ENCODE peak calls at places on chromosomes 12 and 14, in nine cellular contexts. H is GM23248, N is SK-N-SH, G is HCT116, M is GM23338, T is hepatocyte, B is PC-3, L is OCI-LY7, O is MM.1S. W is an unnamed sample.

GRCh38 chr12:92928431-92928961 is 599 bp downstream of the EEA1 start:
- DNase-seq in G (no peak), L (peak; percentile 49), B (peak; percentile 15), O (no peak), M (no peak), N (peak; percentile 77), H (peak; percentile 75), T (peak; percentile 71), W (no peak)

GRCh38 chr12:84502907-84503787 is 409.5 kb downstream of the SLC6A15 start:
- DNase-seq in N (no peak), G (peak; percentile 42), H (peak; percentile 81), O (peak; percentile 60), M (peak; percentile 87), B (peak; percentile 89), L (peak; percentile 37), T (peak; percentile 74), W (peak; percentile 77)

GRCh38 chr14:66698503-66698902 is 190.6 kb downstream of the GPHN start:
- DNase-seq in L (no peak), T (no peak), M (no peak), N (no peak), B (no peak), G (no peak), H (no peak), O (no peak), W (no peak)

GRCh38 chr14:78005325-78005724 is 164.8 kb upstream of the NRXN3 start:
- DNase-seq in G (peak; percentile 81), B (peak; percentile 75), O (no peak), N (no peak), H (peak; percentile 78), L (no peak), M (no peak), T (peak; percentile 50), W (no peak)

GRCh38 chr12:29582156-29582555 is 84.7 kb upstream of the OVCH1 start:
- DNase-seq in H (no peak), O (no peak), B (no peak), N (no peak), G (no peak), L (no peak), T (no peak), M (no peak), W (no peak)

GRCh38 chr12:109252799-109253198 is 56.3 kb downstream of the FOXN4 start:
- DNase-seq in G (no peak), B (no peak), T (no peak), M (no peak), N (no peak), L (no peak), O (no peak), H (no peak), W (no peak)

GRCh38 chr14:94572637-94573303 is 8.5 kb upstream of the SERPINA5 start:
- DNase-seq in H (no peak), O (no peak), L (no peak), B (no peak), G (no peak), N (no peak), M (no peak), T (no peak), W (no peak)

GRCh38 chr12:32264995-32265394 is 134.4 kb upstream of the FGD4 start:
- DNase-seq in T (peak; percentile 20), G (no peak), N (no peak), M (no peak), L (peak; percentile 96), O (peak; percentile 77), B (no peak), H (peak; percentile 20), W (no peak)

GRCh38 chr12:153080-153746 is 60.7 kb downstream of the SLC6A12 start:
- DNase-seq in M (peak; percentile 90), T (peak; percentile 89), B (peak; percentile 63), N (peak; percentile 93), H (peak; percentile 73), L (peak; percentile 87), G (peak; percentile 56), O (peak; percentile 77), W (peak; percentile 89)

GRCh38 chr14:58584383-58584782 is 53.4 kb upstream of the DACT1 start:
- DNase-seq in O (no peak), B (no peak), L (no peak), M (no peak), G (no peak), N (no peak), H (peak; percentile 56), T (no peak), W (no peak)

GRCh38 chr14:72665259-72665658 is 228.6 kb downstream of the DPF3 start:
- DNase-seq in B (peak; percentile 99), G (peak; percentile 36), L (no peak), M (no peak), O (no peak), N (no peak), T (peak; percentile 33), H (peak; percentile 96), W (no peak)

GRCh38 chr12:99381992-99382391 is 265.6 kb upstream of the GARIN6 start:
- DNase-seq in O (no peak), L (no peak), M (no peak), G (no peak), H (peak; percentile 1), B (peak; percentile 25), N (no peak), T (no peak), W (no peak)

DNA sequence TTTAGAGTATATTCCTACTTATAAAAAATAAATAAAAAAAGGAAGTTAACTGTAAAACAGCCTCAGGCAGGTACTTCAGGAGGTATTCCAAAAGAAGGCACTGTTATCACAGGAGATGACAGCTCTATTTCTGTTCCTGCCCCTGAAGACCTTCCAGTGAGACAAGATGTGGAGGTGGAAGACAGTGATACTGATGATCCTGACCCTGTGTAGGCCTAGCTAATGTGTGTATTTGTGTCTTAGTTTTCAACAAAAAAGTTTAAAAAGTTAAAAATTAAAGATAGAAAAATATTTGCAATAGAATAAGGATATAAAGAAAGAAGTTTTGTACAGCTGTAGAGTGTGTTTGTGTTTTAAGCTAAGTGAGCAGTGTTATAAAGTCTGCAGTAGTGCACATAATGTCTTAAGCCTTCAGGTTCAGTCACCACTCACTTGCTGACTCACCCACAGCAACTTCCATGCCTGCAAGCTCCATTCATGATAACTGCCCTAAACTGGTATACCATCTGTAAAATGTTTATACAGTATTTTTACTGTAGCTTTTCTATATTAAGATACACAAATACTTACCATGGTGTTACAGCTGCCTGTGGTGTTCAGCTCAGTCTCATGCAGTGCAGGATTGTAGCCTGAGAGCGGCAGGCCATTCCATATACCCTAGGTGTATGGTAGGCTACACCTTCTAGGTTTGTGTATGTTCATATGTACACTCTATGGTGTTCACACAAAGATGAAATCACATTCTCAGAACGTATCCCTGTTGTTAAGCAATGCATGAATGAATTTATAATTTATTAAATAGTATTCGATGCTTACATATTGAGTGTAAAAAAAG is 121.1 kb downstream of the ANO6 start:
- DNase-seq in H (peak; percentile 90), O (peak; percentile 9), T (peak; percentile 46), N (no peak), G (no peak), L (no peak), M (no peak), B (peak; percentile 57), W (no peak)
- TF ChIP-seq EZH2phosphoT487 in H (no peak), O (no peak), T (no peak), N (no peak), G (no peak), L (no peak), M (no peak), B (no peak), W (no peak)

DNA sequence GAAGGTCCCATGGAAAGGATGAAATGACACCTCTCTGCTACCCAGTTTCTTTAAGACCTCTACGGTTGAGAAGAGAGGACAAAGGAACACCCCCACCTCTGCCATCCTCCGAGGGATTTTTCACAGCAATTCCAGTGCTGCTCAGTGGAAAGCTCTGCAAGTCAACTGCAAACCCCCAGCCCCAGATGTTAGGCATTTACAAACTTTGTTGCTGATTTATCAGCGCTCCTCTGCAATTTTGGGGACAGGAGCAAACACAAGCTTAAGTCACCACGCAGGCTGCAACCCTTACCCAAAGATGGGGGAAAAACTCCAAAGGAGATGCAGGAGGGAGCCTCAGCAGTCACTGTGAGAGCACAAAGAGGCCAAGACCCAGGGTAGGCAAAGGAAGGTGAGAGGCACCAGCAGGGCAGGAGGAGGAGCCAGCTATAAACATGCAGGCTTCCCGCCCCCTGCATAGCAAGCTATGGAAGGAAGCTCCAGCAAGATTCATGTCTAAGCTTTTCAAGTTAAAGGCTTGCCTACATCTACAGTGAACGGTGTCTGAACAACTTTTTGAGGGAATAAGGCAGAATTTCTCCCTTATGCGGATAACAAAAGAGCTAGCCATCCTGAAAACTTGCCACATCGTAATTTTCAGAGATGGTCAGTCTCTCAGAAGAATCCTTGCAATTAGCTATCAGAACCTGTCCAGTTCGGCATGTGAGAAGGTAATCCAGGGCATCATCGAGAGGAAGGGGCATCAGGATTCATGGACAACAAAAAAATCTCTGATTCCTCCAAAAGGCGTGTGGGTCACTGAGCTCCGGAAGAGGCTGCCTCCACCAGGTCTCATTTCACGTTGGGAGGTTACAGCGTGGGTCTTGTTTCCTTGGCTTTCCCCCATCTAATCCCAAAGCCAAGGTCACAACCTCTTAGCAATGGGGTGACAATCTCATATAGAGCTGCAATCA is 3.9 kb downstream of the CTDSP2 start:
- DNase-seq in M (peak; percentile 85), T (peak; percentile 61), L (peak; percentile 57), O (no peak), N (no peak), B (no peak), H (peak; percentile 66), G (no peak), W (peak; percentile 72)
- H3K27ac ChIP-seq in M (peak overlapping the region; percentile 82), T (peak overlapping the region; percentile 99), L (peak overlapping the region; percentile 30), O (no peak overlapping the region), N (no peak overlapping the region), B (no peak overlapping the region), H (peak overlapping the region; percentile 98), G (no peak overlapping the region), W (peak overlapping the region; percentile 49)

DNA sequence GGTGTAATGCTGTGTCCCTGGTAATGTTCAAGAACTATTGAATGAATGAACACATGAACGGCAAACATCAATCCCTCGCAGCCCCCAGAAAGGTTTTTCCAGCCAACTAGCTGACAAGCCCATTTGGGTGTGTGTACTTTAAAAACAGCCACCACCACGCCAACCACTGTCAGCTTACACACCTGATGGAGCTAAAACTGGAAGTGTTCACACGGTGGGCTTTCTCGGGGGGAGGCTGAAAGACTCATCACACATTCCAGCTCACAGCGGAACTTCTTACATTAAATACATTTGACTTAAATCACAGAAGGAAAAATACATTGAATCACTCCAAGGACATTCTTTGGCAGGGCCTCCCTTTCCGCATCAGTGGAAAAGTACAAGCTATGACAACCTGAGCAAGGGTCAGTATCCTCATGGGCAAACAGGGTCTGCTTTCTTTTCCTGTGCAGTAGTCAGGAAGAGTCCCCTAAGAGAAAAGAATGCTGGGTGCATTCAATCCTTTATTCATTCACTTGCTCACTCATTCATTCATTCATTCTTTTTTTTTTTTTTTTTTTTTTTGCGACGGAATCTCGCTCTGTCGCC is 31.0 kb upstream of the TC2N start:
- DNase-seq in L (no peak), M (no peak), N (no peak), O (no peak), B (no peak), H (peak; percentile 15), T (no peak), G (no peak), W (no peak)
- TF ChIP-seq EZH2phosphoT487 in L (no peak), M (no peak), N (no peak), O (no peak), B (no peak), H (no peak), T (no peak), G (no peak), W (no peak)

DNA sequence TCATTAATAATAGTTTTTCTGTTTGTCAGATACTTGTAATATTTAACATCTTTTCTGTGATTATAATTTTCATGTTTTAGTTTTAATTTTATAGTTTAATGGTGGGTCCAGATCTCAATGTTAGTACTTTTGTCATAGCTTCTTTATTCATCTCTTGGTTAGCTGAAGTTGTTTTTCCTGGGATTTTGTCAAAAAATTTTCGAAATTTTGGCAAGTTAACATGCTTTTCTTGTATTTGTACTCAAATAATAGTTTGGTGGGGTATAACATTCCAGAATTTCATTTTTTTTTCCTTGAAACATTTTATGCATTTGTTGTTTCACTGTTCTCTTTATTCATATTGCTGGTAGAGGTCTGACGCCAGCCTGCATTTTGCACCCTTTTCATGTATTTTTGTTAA is 45.5 kb downstream of the KTN1 start:
- DNase-seq in N (no peak), H (no peak), B (no peak), L (no peak), O (no peak), G (no peak), M (no peak), T (no peak), W (no peak)
- H3K27ac ChIP-seq in N (no peak overlapping the region), H (no peak overlapping the region), B (no peak overlapping the region), L (no peak overlapping the region), O (no peak overlapping the region), G (no peak overlapping the region), M (no peak overlapping the region), T (no peak overlapping the region), W (no peak overlapping the region)

W was measured in neural progenitor cell.